ENCODE peak calls at places on chromosome 10, in seven cellular contexts. I is fibroblast of lung; E is Jurkat, Clone E6-1; U is GM12892; G is activated CD4-positive, CD25-positive, alpha-beta regulatory T cell; Q is lower lobe of right lung; H is naive thymus-derived CD8-positive, alpha-beta T cell. N is an unnamed sample.

GRCh38 chr10:69446650-69447151 is 4.6 kb upstream of the TSPAN15 start:
- DNase-seq in Q (no peak), H (no peak), I (peak), U (no peak), E (no peak), G (no peak), N (peak)

GRCh38 chr10:59773088-59773487 is 19.8 kb upstream of the MRLN start:
- DNase-seq in U (no peak), Q (no peak), G (no peak), E (no peak), I (no peak), H (no peak), N (no peak)

GRCh38 chr10:113177163-113177935 is 227.3 kb downstream of the TCF7L2 start:
- DNase-seq in U (no peak), E (no peak), Q (no peak), H (no peak), I (no peak), G (no peak), N (no peak)

GRCh38 chr10:47008769-47009168 is 97.5 kb downstream of the PTPN20 start:
- DNase-seq in H (no peak), E (no peak), Q (no peak), G (no peak), U (no peak), I (no peak), N (no peak)

GRCh38 chr10:58350023-58350422 is 15.2 kb downstream of the UBE2D1 start:
- DNase-seq in U (no peak), E (no peak), Q (no peak), H (no peak), G (no peak), I (no peak), N (no peak)

GRCh38 chr10:110167149-110167548 is 40.3 kb upstream of the MXI1 start:
- DNase-seq in H (no peak), I (no peak), U (no peak), Q (no peak), E (no peak), G (no peak), N (no peak)

GRCh38 chr10:77350711-77351119 is 286.9 kb downstream of the KCNMA1 start:
- DNase-seq in I (peak), H (no peak), G (no peak), Q (no peak), E (no peak), U (no peak), N (peak)

GRCh38 chr10:23918090-23918704 is 290.7 kb upstream of the KIAA1217 start:
- DNase-seq in I (no peak), H (no peak), U (no peak), Q (no peak), G (no peak), E (no peak), N (no peak)

GRCh38 chr10:59872892-59873463 is 33.4 kb downstream of the CCDC6 start:
- DNase-seq in U (no peak), I (peak), H (no peak), E (no peak), Q (no peak), G (no peak), N (no peak)

GRCh38 chr10:4306871-4307270 is 519.1 kb upstream of the AKR1E2 start:
- DNase-seq in Q (no peak), U (no peak), G (no peak), E (no peak), H (no peak), I (no peak), N (no peak)

GRCh38 chr10:84715911-84716310 is 387.5 kb downstream of the CCSER2 start:
- DNase-seq in H (no peak), E (peak), U (peak), G (no peak), I (no peak), Q (no peak), N (peak)

GRCh38 chr10:25818751-25819150 is 115.3 kb upstream of the MYO3A start:
- DNase-seq in U (no peak), G (no peak), I (no peak), H (no peak), Q (no peak), E (no peak), N (peak)

GRCh38 chr10:121535381-121535780 is 62.9 kb downstream of the FGFR2 start:
- DNase-seq in U (no peak), I (no peak), E (no peak), H (no peak), G (no peak), Q (no peak), N (no peak)

GRCh38 chr10:29689001-29689400 is 54.2 kb upstream of the SVIL start:
- DNase-seq in Q (no peak), G (no peak), I (peak), E (no peak), H (no peak), U (no peak), N (no peak)

GRCh38 chr10:18875480-18875879 is 173.1 kb upstream of the MALRD1 start:
- DNase-seq in I (no peak), H (no peak), U (no peak), Q (no peak), E (no peak), G (no peak), N (no peak)

GRCh38 chr10:90420637-90421318 is 437.1 kb downstream of the HTR7 start:
- DNase-seq in G (no peak), E (no peak), I (no peak), H (no peak), Q (no peak), U (no peak), N (no peak)

GRCh38 chr10:116241642-116242405 is 31.2 kb downstream of the GFRA1 start:
- DNase-seq in E (no peak), Q (no peak), I (peak), G (no peak), U (no peak), H (no peak), N (no peak)

GRCh38 chr10:46314046-46314445 is 27.2 kb downstream of the ANTXRL start:
- DNase-seq in E (no peak), Q (no peak), U (no peak), H (no peak), I (no peak), G (no peak), N (no peak)

GRCh38 chr10:11095374-11095785 is 77.7 kb downstream of the CELF2 start:
- DNase-seq in E (peak), U (no peak), G (no peak), Q (no peak), H (no peak), I (no peak), N (no peak)

GRCh38 chr10:31697271-31698168 is 231.1 kb downstream of the ARHGAP12 start:
- DNase-seq in U (no peak), H (no peak), G (no peak), I (peak), Q (peak), E (no peak), N (peak)

N was measured in ELF-1.